ENCODE peak calls at places on chromosome 14, in seven cellular contexts. C is heart right ventricle, D is AG09309, V is astrocyte of the cerebellum, M is fibroblast of mammary gland, L is psoas muscle, N is LNCaP clone FGC. F is an unnamed sample.

GRCh38 chr14:55581011-55581806 is 1.2 kb downstream of the KTN1 start:
- DNase-seq in V (no peak), D (no peak), N (no peak), M (peak), L (peak), C (peak), F (no peak)

GRCh38 chr14:69999246-69999645 is 120.0 kb downstream of the SMOC1 start:
- DNase-seq in D (no peak), V (peak), C (no peak), L (no peak), N (no peak), M (peak), F (no peak)

GRCh38 chr14:69547701-69548348 is 26.8 kb downstream of the CCDC177 start:
- DNase-seq in V (no peak), D (no peak), N (no peak), M (peak), C (no peak), L (no peak), F (no peak)

GRCh38 chr14:95885866-95886265 is 9.2 kb downstream of the TUNAR start:
- DNase-seq in M (no peak), N (peak), L (no peak), D (no peak), C (no peak), V (no peak), F (no peak)

GRCh38 chr14:76965232-76965631 is 63.3 kb downstream of the IRF2BPL start:
- DNase-seq in V (no peak), N (no peak), D (no peak), M (no peak), L (no peak), C (no peak), F (no peak)

GRCh38 chr14:83416476-83416875 is 1882.8 kb upstream of the SEL1L start:
- DNase-seq in M (no peak), N (no peak), L (no peak), C (no peak), D (no peak), V (no peak), F (no peak)

GRCh38 chr14:33017016-33017415 is 78.3 kb downstream of the NPAS3 start:
- DNase-seq in V (no peak), D (no peak), L (no peak), N (no peak), C (no peak), M (no peak), F (no peak)

GRCh38 chr14:102951799-102952198 is 29.3 kb downstream of the AMN start:
- DNase-seq in M (no peak), N (no peak), C (no peak), L (no peak), V (peak), D (peak), F (no peak)

GRCh38 chr14:52801014-52801708 is 9.8 kb upstream of the GNPNAT1 start:
- DNase-seq in C (no peak), V (peak), N (no peak), D (no peak), M (peak), L (peak), F (no peak)

GRCh38 chr14:65922166-65922565 is 509.6 kb downstream of the FUT8 start:
- DNase-seq in M (peak), V (no peak), C (no peak), D (no peak), L (no peak), N (no peak), F (no peak)

GRCh38 chr14:98146416-98146815 is 1125.6 kb downstream of the BCL11B start:
- DNase-seq in L (no peak), M (no peak), V (no peak), C (no peak), D (no peak), N (no peak), F (no peak)

GRCh38 chr14:53850714-53851296 is 105.8 kb downstream of the BMP4 start:
- DNase-seq in N (no peak), L (no peak), D (no peak), M (peak), V (peak), C (no peak), F (no peak)

GRCh38 chr14:90815817-90816662 is at the start of gene TTC7B:
- DNase-seq in C (peak), V (no peak), M (no peak), N (no peak), D (no peak), L (peak), F (no peak)

GRCh38 chr14:100317897-100318808 is 5.0 kb upstream of the SLC25A47 start:
- DNase-seq in V (no peak), N (no peak), D (no peak), C (peak), L (peak), M (peak), F (no peak)

GRCh38 chr14:41607119-41607785 is 576 bp downstream of the LRFN5 start:
- DNase-seq in L (no peak), D (no peak), V (no peak), C (no peak), M (peak), N (no peak), F (no peak)

GRCh38 chr14:40273417-40273816 is 841.2 kb upstream of the FBXO33 start:
- DNase-seq in V (no peak), D (no peak), N (no peak), M (no peak), C (no peak), L (no peak), F (no peak)

GRCh38 chr14:52951730-52952481 is 1.1 kb upstream of the FERMT2 start:
- DNase-seq in C (no peak), M (peak), D (peak), V (peak), L (peak), N (peak), F (no peak)

GRCh38 chr14:77008541-77008940 is 20.0 kb downstream of the IRF2BPL start:
- DNase-seq in V (no peak), L (no peak), N (no peak), D (no peak), M (no peak), C (no peak), F (no peak)

GRCh38 chr14:89507926-89508460 is 91.0 kb upstream of the FOXN3 start:
- DNase-seq in N (no peak), D (no peak), C (no peak), M (peak), L (no peak), V (no peak), F (no peak)

GRCh38 chr14:30610719-30611388 is 11.3 kb upstream of the SCFD1 start:
- DNase-seq in C (no peak), V (peak), D (no peak), M (peak), N (peak), L (no peak), F (peak)

GRCh38 chr14:75301666-75302325 is 23.2 kb downstream of the FOS start:
- DNase-seq in L (peak), N (no peak), C (peak), V (no peak), D (no peak), M (peak), F (no peak)

GRCh38 chr14:97878206-97878605 is 1081.0 kb downstream of the VRK1 start:
- DNase-seq in M (peak), V (peak), D (no peak), C (no peak), L (no peak), N (no peak), F (no peak)

GRCh38 chr14:104865069-104865630 is at the start of gene CEP170B:
- DNase-seq in N (no peak), M (peak), D (no peak), L (peak), C (peak), V (no peak), F (no peak)

GRCh38 chr14:35944847-35945246 is 118.7 kb downstream of the BRMS1L start:
- DNase-seq in L (no peak), M (no peak), V (no peak), C (no peak), N (peak), D (no peak), F (no peak)

GRCh38 chr14:74437654-74438053 is 11.6 kb upstream of the SYNDIG1L start:
- DNase-seq in N (no peak), M (peak), D (no peak), L (no peak), C (no peak), V (no peak), F (no peak)

GRCh38 chr14:104557086-104557485 is 22.5 kb upstream of the C14orf180 start:
- DNase-seq in N (no peak), D (no peak), L (no peak), C (no peak), V (no peak), M (no peak), F (no peak)

GRCh38 chr14:23183479-23183878 is at the start of gene SLC7A8:
- DNase-seq in L (peak), V (no peak), M (no peak), N (no peak), D (no peak), C (peak), F (peak)

GRCh38 chr14:45757655-45758054 is 504.7 kb upstream of the MIS18BP1 start:
- DNase-seq in N (no peak), C (no peak), V (no peak), D (no peak), M (no peak), L (no peak), F (no peak)

GRCh38 chr14:35986219-35986573 is 160.1 kb downstream of the BRMS1L start:
- DNase-seq in D (no peak), L (no peak), V (no peak), M (no peak), C (no peak), N (no peak), F (no peak)

GRCh38 chr14:99899578-99900178 is 106.5 kb downstream of the EML1 start:
- DNase-seq in D (peak), V (peak), M (peak), L (no peak), N (no peak), C (no peak), F (no peak)

GRCh38 chr14:34766060-34766459 is 51.7 kb upstream of the CFL2 start:
- DNase-seq in M (no peak), C (no peak), D (no peak), N (no peak), V (no peak), L (no peak), F (no peak)

GRCh38 chr14:71604231-71604630 is 328.0 kb upstream of the RGS6 start:
- DNase-seq in C (no peak), N (no peak), V (no peak), M (no peak), L (no peak), D (no peak), F (no peak)

GRCh38 chr14:79436325-79436724 is 775.0 kb downstream of the DIO2 start:
- DNase-seq in N (no peak), D (no peak), L (no peak), V (no peak), M (no peak), C (no peak), F (no peak)

GRCh38 chr14:54106802-54107377 is 150.3 kb upstream of the BMP4 start:
- DNase-seq in C (no peak), N (no peak), V (no peak), D (no peak), L (no peak), M (no peak), F (peak)

GRCh38 chr14:71721791-71722190 is 210.4 kb upstream of the RGS6 start:
- DNase-seq in D (no peak), L (no peak), C (no peak), N (no peak), V (no peak), M (no peak), F (no peak)

GRCh38 chr14:90499121-90499520 is 102.3 kb downstream of the CALM1 start:
- DNase-seq in L (no peak), D (no peak), C (no peak), M (no peak), N (no peak), V (no peak), F (no peak)

GRCh38 chr14:90511252-90511651 is 114.4 kb downstream of the CALM1 start:
- DNase-seq in D (no peak), C (no peak), V (no peak), L (no peak), M (no peak), N (no peak), F (no peak)

GRCh38 chr14:90666571-90666970 is 149.7 kb downstream of the TTC7B start:
- DNase-seq in M (no peak), N (no peak), D (no peak), L (no peak), C (no peak), V (no peak), F (no peak)

GRCh38 chr14:69317780-69318179 is 57.8 kb downstream of the GALNT16 start:
- DNase-seq in C (no peak), M (peak), N (no peak), D (no peak), V (no peak), L (no peak), F (no peak)

GRCh38 chr14:56687123-56687522 is 107.5 kb downstream of the TMEM260 start:
- DNase-seq in N (no peak), D (no peak), C (no peak), M (no peak), V (no peak), L (no peak), F (peak)

DNA sequence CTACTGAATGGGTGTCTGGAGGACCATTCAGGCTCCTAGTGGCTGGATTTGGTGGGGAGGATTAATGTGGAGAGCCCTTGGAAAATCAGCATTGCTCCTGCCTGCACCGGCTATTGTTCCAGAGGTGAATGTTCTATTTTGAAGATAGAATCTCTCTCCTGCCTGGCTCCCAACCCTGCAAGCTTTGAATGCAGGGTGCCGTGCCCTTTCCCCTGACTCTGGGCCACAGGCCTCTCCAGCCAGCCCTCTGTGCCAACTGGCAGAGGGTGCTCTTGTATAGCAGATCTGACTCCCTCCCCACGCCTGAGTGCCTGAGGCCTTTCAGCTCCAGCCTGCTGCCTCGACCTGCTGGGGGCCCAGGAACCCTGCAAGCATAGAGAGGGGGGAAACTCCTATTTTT is 106.8 kb downstream of the TMEM260 start:
- DNase-seq in D (no peak), M (no peak), N (no peak), V (no peak), C (peak), L (no peak), F (peak)
- TF ChIP-seq CTCF in D (no peak), M (no peak), N (peak), V (no peak), C (no peak), L (no peak), F (peak)

GRCh38 chr14:21241218-21241819 is 27.9 kb downstream of the HNRNPC start:
- DNase-seq in M (peak), V (peak), N (no peak), L (no peak), C (no peak), D (no peak), F (no peak)
- TF ChIP-seq CTCF in M (peak), V (peak), N (peak), L (peak), C (no peak), D (peak), F (peak)

GRCh38 chr14:47919994-47920393 is 244.6 kb upstream of the MDGA2 start:
- DNase-seq in L (no peak), C (no peak), V (no peak), M (no peak), N (no peak), D (no peak), F (no peak)

GRCh38 chr14:47921133-47921532 is 245.7 kb upstream of the MDGA2 start:
- DNase-seq in N (no peak), D (no peak), M (no peak), V (no peak), L (no peak), C (no peak), F (no peak)

GRCh38 chr14:47919334-47919846 is 244.0 kb upstream of the MDGA2 start:
- DNase-seq in L (no peak), M (no peak), N (no peak), V (no peak), D (no peak), C (no peak), F (no peak)

GRCh38 chr14:47917344-47917954 is 242.0 kb upstream of the MDGA2 start:
- DNase-seq in N (no peak), L (no peak), M (peak), C (no peak), D (no peak), V (peak), F (no peak)
- TF ChIP-seq CTCF in N (peak), L (no peak), M (peak), C (peak), D (peak), V (peak), F (peak)

GRCh38 chr14:59262717-59263469 is 74.4 kb downstream of the DAAM1 start:
- DNase-seq in M (no peak), L (no peak), D (no peak), V (no peak), N (peak), C (no peak), F (no peak)
- TF ChIP-seq CTCF in M (no peak), L (no peak), D (no peak), V (no peak), N (peak), C (no peak), F (peak)

DNA sequence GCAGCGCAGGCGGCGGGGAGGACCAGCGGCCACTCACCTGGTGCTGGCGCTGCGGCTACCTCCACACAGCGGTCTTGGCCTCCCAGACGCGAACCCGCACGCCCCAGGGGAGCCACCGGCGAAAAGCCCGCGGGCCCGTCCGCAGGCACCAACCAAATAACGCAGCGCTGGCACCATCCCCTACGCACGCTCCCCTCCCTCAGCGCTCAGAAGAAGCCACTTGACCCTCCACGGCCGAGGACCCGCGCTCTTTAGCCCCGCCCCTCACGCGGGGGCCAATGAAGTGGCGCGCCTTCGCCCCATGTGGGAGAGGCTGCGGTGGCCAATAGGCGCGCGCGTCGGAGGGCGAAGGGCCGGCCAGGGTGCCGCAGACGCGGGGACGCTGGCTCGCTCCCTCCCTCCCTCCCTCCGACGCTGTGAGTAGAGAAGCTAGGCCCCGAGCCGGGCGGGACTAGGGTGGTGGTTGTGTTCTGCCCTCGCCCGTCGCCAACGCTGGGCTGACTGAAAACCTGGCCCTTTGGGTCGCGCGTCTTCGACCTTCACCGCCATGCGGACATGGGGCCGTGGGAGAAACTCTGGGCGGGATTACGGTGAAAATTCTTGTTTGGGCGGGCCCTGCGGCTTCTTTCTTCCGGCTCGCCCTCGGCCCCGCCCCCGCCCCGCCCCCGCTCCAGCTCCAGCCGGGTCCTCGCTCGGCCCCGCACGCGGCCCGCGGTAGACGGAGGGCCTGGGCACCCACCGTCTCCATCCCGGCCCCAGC is at the start of the genes DMAC2L and L2HGDH:
- DNase-seq in V (peak), D (peak), M (peak), L (peak), C (peak), N (peak), F (peak)
- TF ChIP-seq CTCF in V (no peak), D (no peak), M (no peak), L (peak), C (no peak), N (no peak), F (no peak)

GRCh38 chr14:91835920-91836843 is 31.2 kb downstream of the TC2N start:
- DNase-seq in N (peak), L (peak), C (peak), M (no peak), V (no peak), D (no peak), F (no peak)
- TF ChIP-seq CTCF in N (peak), L (no peak), C (no peak), M (no peak), V (no peak), D (no peak), F (no peak)

GRCh38 chr14:21840765-21841164 is 167.1 kb upstream of the OR4E1 start:
- DNase-seq in C (no peak), N (no peak), L (no peak), D (no peak), V (no peak), M (no peak), F (no peak)
- TF ChIP-seq CTCF in C (no peak), N (peak), L (no peak), D (no peak), V (peak), M (no peak), F (no peak)

F was measured in retinal pigment epithelial cell.